ENCODE peak calls at places on chromosomes 11 and 22, in ten cellular contexts. N is left ventricle myocardium inferior; O is cardiac muscle cell; W is hepatocyte; J is pancreas; B is endodermal cell; G is psoas muscle; L is A549; C is CD8-positive, alpha-beta T cell; F is esophagus muscularis mucosa. H is an unnamed sample. For H3K9me3 and H3K4me1, the result is how much of the 10 kb centered on the place peaks cover.

GRCh38 chr11:120004723-120005122 is 133.2 kb downstream of the TRIM29 start:
- DNase-seq in C (no peak), G (no peak), J (no peak), B (no peak), F (no peak), L (no peak), W (no peak), N (no peak), O (no peak), H (no peak)

GRCh38 chr22:17145021-17145680 is 13.9 kb downstream of the HDHD5 start:
- DNase-seq in W (no peak), J (no peak), G (no peak), B (no peak), L (no peak), C (no peak), O (no peak), N (no peak), F (no peak), H (no peak)

GRCh38 chr11:86781546-86781945 is 18.8 kb upstream of the PRSS23 start:
- DNase-seq in O (no peak), W (no peak), G (no peak), J (no peak), F (no peak), B (peak), N (no peak), C (no peak), L (no peak), H (no peak)

GRCh38 chr11:116515666-116516184 is 257.1 kb downstream of the BUD13 start:
- DNase-seq in G (no peak), C (no peak), O (no peak), L (no peak), B (peak), F (no peak), W (no peak), N (no peak), J (no peak), H (no peak)

GRCh38 chr11:92735039-92735438 is 234.4 kb upstream of the MTNR1B start:
- DNase-seq in B (no peak), F (no peak), C (no peak), N (no peak), W (no peak), L (no peak), G (no peak), J (no peak), O (peak), H (no peak)

GRCh38 chr22:25555506-25556060 is 8.9 kb upstream of the GRK3 start:
- DNase-seq in L (no peak), F (no peak), W (no peak), J (no peak), N (no peak), G (no peak), C (no peak), B (no peak), O (peak), H (no peak)

GRCh38 chr11:65415499-65416340 is 6.9 kb upstream of the NEAT1 start:
- DNase-seq in J (peak), L (no peak), F (no peak), O (no peak), N (peak), W (no peak), G (no peak), B (peak), C (no peak), H (no peak)

GRCh38 chr22:24517446-24517845 is 22.3 kb downstream of the UPB1 start:
- DNase-seq in B (no peak), L (no peak), N (no peak), G (no peak), O (no peak), W (no peak), F (no peak), J (no peak), C (no peak), H (no peak)

GRCh38 chr22:46057206-46057605 is 80.2 kb upstream of the WNT7B start:
- DNase-seq in W (no peak), N (peak), O (no peak), L (no peak), C (no peak), J (peak), G (no peak), B (no peak), F (no peak), H (no peak)

GRCh38 chr11:69638941-69639681 is 1.8 kb upstream of the CCND1 start:
- DNase-seq in L (peak), F (peak), C (no peak), W (peak), G (peak), B (peak), N (peak), J (peak), O (peak), H (peak)

GRCh38 chr11:48384670-48385069 is 18.4 kb upstream of the OR4C5 start:
- DNase-seq in N (no peak), G (no peak), J (no peak), B (peak), F (no peak), W (no peak), C (no peak), O (no peak), L (no peak), H (no peak)

GRCh38 chr11:46353706-46354105 is 6.4 kb downstream of the DGKZ start:
- DNase-seq in F (no peak), L (no peak), B (no peak), O (peak), N (no peak), J (no peak), G (no peak), C (peak), W (no peak), H (no peak)

GRCh38 chr11:117300301-117300700 is 9.2 kb downstream of the BACE1-AS start:
- DNase-seq in G (peak), L (no peak), N (no peak), O (peak), J (peak), B (peak), C (no peak), F (no peak), W (peak), H (no peak)

GRCh38 chr11:18617688-18618340 is 16.3 kb downstream of the SPTY2D1 start:
- DNase-seq in N (no peak), B (no peak), O (peak), J (no peak), F (no peak), L (no peak), W (no peak), G (no peak), C (peak), H (no peak)

GRCh38 chr11:75069473-75069872 is 27.2 kb downstream of the OR2AT4 start:
- DNase-seq in N (no peak), C (no peak), B (no peak), O (no peak), F (no peak), J (no peak), W (no peak), G (no peak), L (no peak), H (no peak)

GRCh38 chr22:18970180-18970947 is 34.3 kb upstream of the PRODH start:
- DNase-seq in O (peak), F (no peak), B (peak), W (peak), J (peak), G (no peak), N (no peak), C (no peak), L (peak), H (no peak)

GRCh38 chr11:33044281-33044680 is 4.9 kb downstream of the TCP11L1 start:
- DNase-seq in C (no peak), J (no peak), O (no peak), B (no peak), L (peak), N (no peak), F (no peak), W (no peak), G (no peak), H (no peak)

GRCh38 chr22:21861856-21862255 is 5.6 kb downstream of the MAPK1 start:
- DNase-seq in N (no peak), C (no peak), G (no peak), F (no peak), J (no peak), B (no peak), O (peak), L (no peak), W (no peak), H (no peak)

GRCh38 chr22:42855211-42855610 is 1.9 kb downstream of the ARFGAP3 start:
- DNase-seq in B (no peak), O (no peak), W (no peak), C (no peak), G (no peak), L (no peak), N (no peak), F (no peak), J (peak), H (no peak)

GRCh38 chr11:118224512-118225180 is at the start of gene JAML:
- DNase-seq in C (peak), N (no peak), O (no peak), W (no peak), B (no peak), F (no peak), L (no peak), G (no peak), J (no peak), H (no peak)

GRCh38 chr22:37757663-37758062 is 50.1 kb upstream of the GCAT start:
- DNase-seq in W (no peak), J (no peak), N (no peak), F (no peak), O (no peak), B (no peak), G (no peak), C (no peak), L (no peak), H (no peak)
- H3K9me3 ChIP-seq in W (under half), J (under half), N (under half), F (under half), O (under half), B (under half), G (under half), C (under half), L (under half), H (under half)

GRCh38 chr11:127006311-127006710 is 5.7 kb upstream of the KIRREL3 start:
- DNase-seq in L (no peak), J (no peak), C (no peak), N (no peak), B (no peak), W (no peak), G (no peak), F (no peak), O (no peak), H (no peak)

GRCh38 chr11:127002669-127003259 is 2.2 kb upstream of the KIRREL3 start:
- DNase-seq in N (no peak), G (no peak), B (no peak), J (no peak), W (no peak), F (no peak), C (no peak), L (no peak), O (no peak), H (no peak)

GRCh38 chr11:127000291-127000968 is at the start of gene KIRREL3:
- DNase-seq in G (no peak), J (no peak), B (peak), C (no peak), W (peak), N (no peak), O (peak), L (peak), F (no peak), H (no peak)

GRCh38 chr11:127000991-127001390 is 421 bp upstream of the KIRREL3 start:
- DNase-seq in L (no peak), G (no peak), F (no peak), J (no peak), C (no peak), O (no peak), N (no peak), W (no peak), B (peak), H (no peak)

DNA sequence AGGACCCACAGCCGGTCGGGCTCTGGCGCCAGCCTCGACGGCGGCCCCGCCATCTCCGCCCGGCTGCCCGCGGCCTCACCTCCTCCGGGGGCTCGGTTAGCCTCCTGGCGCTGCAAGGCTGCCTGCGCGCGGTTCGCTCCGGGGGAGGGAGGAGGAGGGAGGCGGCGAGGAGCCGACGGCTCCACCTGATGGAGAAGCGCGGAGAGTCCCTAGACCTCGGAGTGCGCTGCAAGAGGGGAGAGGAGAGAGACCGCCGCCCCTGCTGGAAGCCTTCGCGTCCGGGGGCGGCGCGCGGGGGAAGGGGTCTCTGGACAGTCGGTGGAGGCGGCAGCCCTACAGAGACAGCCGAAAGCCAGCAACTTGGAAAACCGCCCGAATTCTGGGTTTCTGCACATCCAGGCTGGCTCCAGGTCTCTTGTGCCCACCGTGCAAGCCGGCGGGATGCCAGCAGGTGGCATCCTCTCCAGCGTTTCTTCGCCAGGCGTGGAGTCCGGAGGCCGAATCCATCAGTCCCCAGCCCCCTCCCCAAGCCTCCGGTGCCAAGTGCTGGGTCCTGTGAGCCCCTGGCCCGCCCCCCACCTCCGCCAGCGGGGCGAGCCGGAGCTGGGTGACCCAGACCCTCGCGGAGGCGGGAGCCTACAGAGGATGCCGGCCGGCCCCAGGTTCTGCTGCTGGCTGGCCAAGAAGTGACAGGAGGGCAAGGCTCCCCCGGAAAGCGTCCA is 2.9 kb upstream of the KIRREL3 start:
- DNase-seq in G (no peak), J (peak), O (no peak), L (peak), C (no peak), W (peak), N (no peak), B (peak), F (no peak), H (no peak)
- TF ChIP-seq CTCF in G (no peak), J (peak), O (peak), L (peak), C (no peak), W (peak), N (peak), B (peak), F (no peak), H (no peak)

DNA sequence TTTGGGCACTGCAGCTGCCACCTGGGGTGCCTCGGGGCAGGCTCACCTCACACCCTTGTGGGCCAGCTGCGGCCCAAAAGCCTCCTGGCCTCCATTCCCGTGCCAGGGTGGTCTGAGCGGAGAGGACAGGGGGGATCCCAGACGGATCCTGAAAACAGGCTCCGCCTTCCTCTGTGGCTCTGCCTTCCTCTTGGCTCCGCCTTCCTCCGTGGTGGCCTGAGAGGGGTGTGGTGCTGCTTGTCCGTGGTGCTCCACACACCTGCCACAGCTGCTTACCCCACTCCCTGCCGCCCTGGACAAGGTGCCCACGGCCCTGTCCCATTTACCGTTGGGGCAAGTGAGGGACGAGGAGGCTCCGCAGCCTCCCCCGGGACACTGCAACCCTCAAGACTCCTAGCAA is 23.2 kb upstream of the KCNQ1OT1 start:
- DNase-seq in B (no peak), N (no peak), C (no peak), O (no peak), L (no peak), J (no peak), F (no peak), W (no peak), G (no peak), H (no peak)
- H3K4me1 ChIP-seq in B (under half), N (under half), C (under half), O (under half), L (under half), J (under half), F (under half), W (under half), G (under half), H (under half)

DNA sequence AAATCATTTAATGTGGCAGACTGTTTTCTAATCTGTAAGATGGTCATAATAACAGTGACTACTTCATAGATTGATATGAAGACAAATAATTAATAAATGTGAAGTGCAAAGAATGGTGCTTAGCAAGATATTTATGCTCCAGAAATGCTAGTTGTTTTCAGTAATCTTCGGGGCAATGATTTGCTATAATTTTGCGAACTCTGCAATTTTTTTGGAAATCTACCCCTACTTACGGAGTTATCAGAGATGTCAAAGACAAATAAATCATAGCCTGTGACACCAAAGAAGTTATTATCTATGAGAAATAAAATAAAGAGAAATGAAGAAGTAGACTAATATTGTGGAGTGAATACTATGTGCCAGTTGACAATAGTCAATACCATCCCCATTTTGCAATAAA is 634.1 kb upstream of the LRRC4C start:
- DNase-seq in F (no peak), L (no peak), G (no peak), O (no peak), W (no peak), J (no peak), C (no peak), N (no peak), B (no peak), H (no peak)
- H3K9me3 ChIP-seq in F (under half), L (under half), G (under half), O (under half), W (under half), J (under half), C (under half), N (under half), B (under half), H (under half)

GRCh38 chr22:30430933-30431332 is 5.4 kb downstream of the MTFP1 start:
- DNase-seq in G (no peak), F (no peak), L (no peak), W (no peak), O (no peak), J (no peak), N (no peak), C (no peak), B (peak), H (no peak)
- TF ChIP-seq CTCF in G (no peak), F (no peak), L (no peak), W (no peak), O (no peak), J (no peak), N (no peak), C (no peak), B (peak), H (no peak)

GRCh38 chr11:131109256-131109655 is 193.0 kb upstream of the SNX19 start:
- DNase-seq in W (no peak), L (no peak), J (no peak), N (no peak), C (no peak), F (no peak), B (no peak), O (no peak), G (no peak), H (no peak)

GRCh38 chr11:131111775-131112174 is 195.5 kb upstream of the SNX19 start:
- DNase-seq in O (no peak), B (no peak), J (no peak), W (no peak), L (no peak), F (no peak), C (no peak), N (no peak), G (no peak), H (no peak)

GRCh38 chr11:131108780-131109179 is 192.5 kb upstream of the SNX19 start:
- DNase-seq in L (no peak), G (no peak), C (no peak), J (no peak), F (no peak), W (no peak), O (no peak), N (no peak), B (no peak), H (peak)
- H3K4me1 ChIP-seq in L (under half), G (under half), C (under half), J (under half), F (under half), W (under half), O (under half), N (under half), B (under half), H (under half)

H was measured in lung.